ENCODE peak calls at places on chromosomes 11 and 22, in eight cellular contexts. J, U, N, B, S, R, G and V are unnamed samples.

GRCh38 chr11:123601136-123601535 is 53.3 kb downstream of the SCN3B start:
- DNase-seq in G (no peak), U (no peak), B (no peak), R (peak), J (no peak), S (no peak), N (peak), V (no peak)

GRCh38 chr11:130894322-130895025 is 21.8 kb downstream of the SNX19 start:
- DNase-seq in U (peak), G (peak), B (peak), J (peak), N (peak), S (peak), R (peak), V (peak)

GRCh38 chr11:64052938-64053622 is 17.3 kb downstream of the FLRT1 start:
- DNase-seq in J (no peak), U (no peak), G (no peak), R (no peak), S (no peak), B (no peak), N (no peak), V (no peak)

GRCh38 chr11:75565221-75565814 is 3.3 kb downstream of the SERPINH1 start:
- DNase-seq in R (peak), B (no peak), S (peak), J (peak), G (no peak), U (no peak), N (peak), V (no peak)

GRCh38 chr11:15497366-15497765 is 382.6 kb downstream of the INSC start:
- DNase-seq in G (no peak), U (no peak), S (no peak), B (peak), R (no peak), N (no peak), J (no peak), V (no peak)

GRCh38 chr11:114308689-114309089 is 12.5 kb downstream of the NNMT start:
- DNase-seq in N (peak), S (no peak), G (no peak), U (no peak), J (no peak), B (no peak), R (peak), V (no peak)

GRCh38 chr11:636511-637332 is at the start of gene DRD4:
- DNase-seq in G (no peak), B (peak), N (no peak), S (peak), R (peak), J (no peak), U (no peak), V (no peak)

GRCh38 chr11:28619870-28620540 is 511.8 kb downstream of the METTL15 start:
- DNase-seq in B (no peak), U (no peak), N (peak), G (no peak), R (peak), J (no peak), S (no peak), V (no peak)

GRCh38 chr22:35475545-35475944 is 65.1 kb upstream of the RASD2 start:
- DNase-seq in G (no peak), N (no peak), S (no peak), U (no peak), B (no peak), J (no peak), R (no peak), V (no peak)

GRCh38 chr22:20111045-20111688 is 4.7 kb upstream of the RANBP1 start:
- DNase-seq in G (no peak), S (no peak), U (peak), J (peak), R (peak), N (peak), B (no peak), V (no peak)

GRCh38 chr11:127496165-127496564 is 495.6 kb upstream of the KIRREL3 start:
- DNase-seq in B (no peak), N (no peak), G (no peak), J (no peak), U (no peak), S (no peak), R (no peak), V (no peak)

GRCh38 chr11:18322818-18323570 is 627 bp downstream of the GTF2H1 start:
- DNase-seq in N (no peak), B (no peak), J (no peak), S (no peak), G (no peak), U (no peak), R (no peak), V (no peak)

GRCh38 chr11:97856666-97857065 is 1164.1 kb upstream of the CNTN5 start:
- DNase-seq in N (no peak), J (no peak), U (no peak), R (no peak), S (no peak), G (no peak), B (no peak), V (no peak)

GRCh38 chr11:69339916-69340565 is 46.1 kb downstream of the MYEOV start:
- DNase-seq in R (no peak), U (peak), B (peak), J (no peak), S (no peak), N (no peak), G (no peak), V (peak)

GRCh38 chr11:45142241-45142885 is 4.1 kb upstream of the PRDM11 start:
- DNase-seq in B (no peak), U (no peak), G (no peak), R (peak), N (peak), J (no peak), S (no peak), V (no peak)

GRCh38 chr22:49090853-49091135 is 736.9 kb downstream of the BRD1 start:
- DNase-seq in N (no peak), J (no peak), S (no peak), R (no peak), G (no peak), B (no peak), U (no peak), V (no peak)

GRCh38 chr11:107624983-107625779 is 34.2 kb downstream of the ELMOD1 start:
- DNase-seq in S (no peak), J (no peak), B (no peak), G (no peak), R (no peak), N (no peak), U (no peak), V (no peak)

GRCh38 chr11:65478411-65479183 is 20.2 kb upstream of the MALAT1 start:
- DNase-seq in S (peak), U (no peak), G (no peak), N (peak), R (peak), J (peak), B (peak), V (no peak)

GRCh38 chr11:45383229-45383628 is 97.1 kb upstream of the SYT13 start:
- DNase-seq in G (no peak), J (no peak), U (no peak), S (no peak), B (no peak), R (peak), N (peak), V (no peak)

GRCh38 chr11:15179167-15179566 is 64.4 kb downstream of the INSC start:
- DNase-seq in J (no peak), N (peak), G (no peak), S (no peak), R (no peak), B (no peak), U (no peak), V (no peak)

GRCh38 chr22:19766506-19767426 is 6.2 kb downstream of the TBX1 start:
- DNase-seq in G (no peak), U (peak), R (peak), N (no peak), B (peak), S (no peak), J (peak), V (peak)

DNA sequence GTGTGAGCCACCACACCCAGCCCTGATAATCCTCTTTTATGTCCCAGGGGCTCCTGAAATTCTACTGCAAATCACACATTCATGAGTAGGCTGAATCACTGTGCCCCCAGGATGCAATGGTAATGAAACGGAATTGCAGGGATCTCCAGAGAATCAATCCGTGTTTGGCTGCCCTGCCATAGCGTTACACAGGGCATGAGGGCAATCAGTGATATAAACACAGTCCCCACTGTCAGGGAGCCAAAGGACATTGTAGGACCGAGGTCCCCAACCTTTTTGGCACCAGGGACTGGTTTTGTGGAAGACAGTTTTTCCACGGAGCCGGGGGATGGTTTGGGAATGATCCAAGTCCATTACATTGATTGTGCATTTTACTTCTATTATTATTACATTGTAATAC is 9.0 kb upstream of the PLA2G6 start:
- DNase-seq in B (no peak), G (no peak), J (no peak), N (no peak), R (no peak), S (no peak), U (no peak), V (no peak)
- TF ChIP-seq CTCF in B (no peak), G (no peak), J (no peak), N (no peak), R (no peak), S (no peak), U (no peak), V (no peak)

GRCh38 chr11:106581399-106581798 is 436.9 kb downstream of the GUCY1A2 start:
- DNase-seq in S (no peak), J (no peak), B (no peak), U (no peak), N (no peak), G (no peak), R (no peak), V (no peak)

GRCh38 chr11:106585061-106585460 is 433.2 kb downstream of the GUCY1A2 start:
- DNase-seq in J (no peak), S (no peak), U (no peak), N (peak), B (no peak), G (no peak), R (peak), V (no peak)
- TF ChIP-seq CTCF in J (no peak), S (peak), U (no peak), N (peak), B (peak), G (peak), R (peak), V (no peak)

DNA sequence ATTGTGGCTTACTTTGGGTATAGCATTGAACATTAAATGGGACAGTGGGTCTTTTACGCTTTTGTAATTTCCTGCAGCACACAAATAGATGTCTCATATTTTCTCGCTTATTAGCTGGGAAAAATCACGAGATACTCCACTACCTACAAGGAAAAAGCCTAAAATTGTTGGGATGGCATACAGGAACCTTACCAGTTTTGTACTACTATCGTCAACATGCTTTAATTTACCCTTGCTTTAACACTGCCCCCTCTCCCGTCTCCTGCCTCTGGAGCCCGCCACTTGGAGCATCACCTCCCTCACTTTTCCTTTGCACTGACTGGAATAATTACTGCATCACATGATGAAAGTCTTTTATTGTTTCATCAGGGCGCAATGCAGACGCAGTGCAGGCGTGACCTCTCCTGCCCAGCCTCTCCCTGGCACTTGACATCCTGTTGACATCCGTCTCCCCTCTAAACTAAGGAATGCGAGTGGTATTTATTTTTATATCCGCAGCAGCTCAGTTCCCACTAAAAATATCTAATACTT is 1.0 kb upstream of the FNBP4 start:
- DNase-seq in N (peak), G (peak), U (peak), J (peak), S (peak), R (peak), B (peak), V (no peak)
- TF ChIP-seq CTCF in N (no peak), G (no peak), U (no peak), J (no peak), S (no peak), R (peak), B (peak), V (no peak)

GRCh38 chr22:46098525-46099475 is 51.5 kb upstream of the PPARA start:
- DNase-seq in N (no peak), U (no peak), S (no peak), B (no peak), G (no peak), J (no peak), R (no peak), V (no peak)
- TF ChIP-seq CTCF in N (no peak), U (no peak), S (no peak), B (no peak), G (no peak), J (no peak), R (no peak), V (no peak)

GRCh38 chr11:72446929-72447753 is 12.8 kb upstream of the CLPB start:
- DNase-seq in R (peak), J (no peak), U (no peak), S (no peak), B (no peak), G (peak), N (peak), V (no peak)
- TF ChIP-seq CTCF in R (peak), J (peak), U (peak), S (peak), B (peak), G (peak), N (peak), V (peak)